ENCODE peak calls at places on chromosome X, in four cellular contexts. R is lung, A is testis, S is AG04450. T is an unnamed sample. For H3K9me3, the result is how much of the 10 kb centered on the place peaks cover.

GRCh38 chrX:97026406-97026805 is 142.7 kb downstream of the RPA4 start:
- DNase-seq in A (no peak), S (no peak), R (no peak), T (no peak)

GRCh38 chrX:13899607-13900006 is 82.7 kb upstream of the GPM6B start:
- DNase-seq in A (no peak), S (peak), R (no peak), T (no peak)

GRCh38 chrX:132443736-132444135 is 45.1 kb downstream of the MBNL3 start:
- DNase-seq in A (no peak), R (no peak), S (no peak), T (no peak)

GRCh38 chrX:122055979-122056715 is 1008.7 kb downstream of the GLUD2 start:
- DNase-seq in S (no peak), A (no peak), R (no peak), T (no peak)

GRCh38 chrX:71098302-71098701 is 2.7 kb downstream of the FOXO4 start:
- DNase-seq in A (peak), R (peak), S (no peak), T (no peak)

GRCh38 chrX:53239474-53239873 is 14.5 kb upstream of the KDM5C start:
- DNase-seq in R (no peak), A (no peak), S (no peak), T (no peak)

GRCh38 chrX:147736045-147736444 is 175.7 kb upstream of the FMR1 start:
- DNase-seq in A (no peak), R (no peak), S (no peak), T (no peak)

GRCh38 chrX:20026278-20026677 is 35.4 kb upstream of the BCLAF3 start:
- DNase-seq in S (peak), A (no peak), R (no peak), T (no peak)

GRCh38 chrX:78476701-78477100 is 149.3 kb upstream of the CYSLTR1 start:
- DNase-seq in A (no peak), R (no peak), S (no peak), T (no peak)

GRCh38 chrX:12956704-12957541 is 18.0 kb upstream of the TMSB4X start:
- DNase-seq in R (no peak), A (no peak), S (no peak), T (peak)

GRCh38 chrX:45208121-45208856 is 7.6 kb upstream of the DIPK2B start:
- DNase-seq in A (no peak), R (no peak), S (no peak), T (no peak)
- H3K9me3 ChIP-seq in A (under half), R (under half), S (under half), T (under half)

GRCh38 chrX:118975831-118976598 is 1.6 kb downstream of the LONRF3 start:
- DNase-seq in A (peak), R (peak), S (no peak), T (peak)

GRCh38 chrX:118976599-118977340 is 2.4 kb downstream of the LONRF3 start:
- DNase-seq in R (peak), A (peak), S (no peak), T (peak)

GRCh38 chrX:118973389-118974087 is 880 bp upstream of the LONRF3 start:
- DNase-seq in R (no peak), A (no peak), S (no peak), T (no peak)

GRCh38 chrX:118974908-118975671 is 672 bp downstream of the LONRF3 start:
- DNase-seq in R (peak), A (peak), S (no peak), T (peak)

GRCh38 chrX:118974088-118974907 is at the start of gene LONRF3:
- DNase-seq in S (no peak), A (peak), R (peak), T (peak)
- H3K4me3 ChIP-seq in S (peak), A (peak), R (peak), T (peak)

GRCh38 chrX:103716967-103717366 is 6.3 kb downstream of the TMEM31 start:
- DNase-seq in R (no peak), S (peak), A (no peak), T (no peak)
- H3K9me3 ChIP-seq in R (under half), S (under half), A (under half), T (under half)

DNA sequence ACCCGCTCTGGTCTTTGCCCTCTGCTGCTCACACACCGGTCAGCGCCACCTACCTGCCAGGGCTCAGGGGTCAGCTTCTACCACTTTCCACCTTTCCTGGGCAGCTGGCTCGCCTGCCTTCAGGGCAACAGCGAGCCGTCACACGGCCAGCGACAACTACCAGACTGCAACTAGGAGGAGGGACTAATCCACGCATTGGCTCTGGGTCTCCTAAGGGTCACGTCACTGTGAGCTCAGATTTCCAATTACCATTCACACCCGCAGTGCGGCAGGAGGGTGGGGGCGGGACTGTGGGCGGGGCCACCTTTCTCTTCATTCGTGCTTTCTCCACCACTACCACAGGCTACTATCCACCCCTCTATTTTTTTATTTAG is at the start of gene BEX5:
- DNase-seq in A (peak), R (peak), S (no peak), T (no peak)
- H3K4me3 ChIP-seq in A (peak), R (peak), S (no peak), T (no peak)

DNA sequence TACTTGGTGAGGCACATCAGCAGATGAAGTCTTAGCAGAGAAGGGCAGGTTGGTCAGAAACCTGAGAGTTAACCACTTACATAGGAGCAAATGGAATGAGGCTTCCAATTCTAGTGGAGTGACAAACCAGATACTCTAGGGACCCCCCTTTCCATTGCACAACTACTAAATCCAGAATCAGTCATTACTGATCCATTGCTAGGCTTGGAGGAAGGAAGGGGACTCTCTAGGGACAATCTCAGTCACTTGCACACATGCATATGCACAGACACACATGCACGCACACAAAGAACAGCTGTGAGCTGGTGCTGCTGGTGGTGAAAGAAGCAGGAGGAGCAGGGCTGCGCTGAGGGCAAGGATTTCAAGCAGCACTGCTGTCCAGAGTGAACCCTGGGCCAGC is 25.7 kb downstream of the PNMA5 start:
- DNase-seq in R (no peak), S (no peak), A (no peak), T (no peak)
- H3K9me3 ChIP-seq in R (under half), S (under half), A (under half), T (under half)